ENCODE peak calls at places on chromosomes 5 and 9, in ten cellular contexts. Z, O, B, M, E, F, D, X, H and R are unnamed samples. For H3K4me1, the result is how much of the 10 kb centered on the place peaks cover.

GRCh38 chr9:136189394-136190236 is 15.3 kb downstream of the LHX3 start:
- DNase-seq in M (peak), E (no peak), O (no peak), X (no peak), D (peak), B (no peak), F (no peak), Z (no peak), H (no peak), R (no peak)

GRCh38 chr9:130632081-130632710 is 32.2 kb upstream of the PRDM12 start:
- DNase-seq in H (no peak), Z (no peak), M (no peak), E (no peak), X (no peak), B (no peak), O (no peak), F (no peak), D (no peak), R (no peak)

GRCh38 chr5:72066658-72067057 is 40.6 kb upstream of the MAP1B start:
- DNase-seq in D (no peak), B (no peak), H (no peak), X (no peak), M (no peak), O (no peak), E (no peak), F (no peak), Z (peak), R (no peak)

GRCh38 chr5:181160-181559 is 10.1 kb upstream of the LRRC14B start:
- DNase-seq in Z (no peak), H (no peak), X (no peak), B (peak), F (no peak), O (no peak), E (no peak), M (no peak), D (no peak), R (no peak)

GRCh38 chr5:113891491-113891890 is 378.0 kb downstream of the YTHDC2 start:
- DNase-seq in H (no peak), F (no peak), X (no peak), E (no peak), M (no peak), D (no peak), B (no peak), O (no peak), Z (no peak), R (no peak)

GRCh38 chr5:2697446-2698200 is 53.9 kb downstream of the IRX2 start:
- DNase-seq in M (no peak), B (peak), D (no peak), Z (no peak), O (no peak), F (no peak), H (no peak), X (no peak), E (no peak), R (no peak)

GRCh38 chr9:131845286-131846011 is 105.6 kb upstream of the RAPGEF1 start:
- DNase-seq in B (no peak), D (no peak), X (peak), H (no peak), E (no peak), O (no peak), Z (no peak), M (no peak), F (no peak), R (no peak)

GRCh38 chr5:141889282-141889871 is 11.2 kb upstream of the PCDH1 start:
- DNase-seq in X (no peak), H (no peak), O (no peak), M (peak), D (no peak), Z (no peak), B (no peak), F (no peak), E (no peak), R (no peak)

GRCh38 chr9:80157128-80157527 is 585.4 kb downstream of the TLE4 start:
- DNase-seq in O (no peak), M (no peak), E (no peak), Z (no peak), X (no peak), D (no peak), H (no peak), B (no peak), F (no peak), R (no peak)

GRCh38 chr5:54704341-54704740 is 186.8 kb downstream of the SNX18 start:
- DNase-seq in Z (no peak), F (no peak), M (no peak), B (no peak), O (no peak), E (no peak), X (no peak), D (no peak), H (no peak), R (no peak)

GRCh38 chr9:110969971-110970381 is 68.3 kb downstream of the LPAR1 start:
- DNase-seq in E (no peak), M (no peak), F (no peak), X (no peak), O (no peak), D (no peak), Z (peak), H (peak), B (no peak), R (no peak)

GRCh38 chr9:129482521-129483466 is 138.1 kb downstream of the C9orf50 start:
- DNase-seq in M (peak), O (peak), D (no peak), X (peak), B (peak), F (peak), E (peak), Z (no peak), H (no peak), R (peak)

GRCh38 chr5:125603321-125603720 is 819.9 kb upstream of the GRAMD2B start:
- DNase-seq in Z (no peak), F (no peak), M (no peak), H (no peak), D (no peak), E (no peak), X (no peak), B (no peak), O (no peak), R (no peak)

GRCh38 chr9:101311759-101312420 is 72.9 kb downstream of the BAAT start:
- DNase-seq in H (peak), Z (peak), X (no peak), M (peak), B (no peak), F (no peak), O (no peak), D (no peak), E (no peak), R (no peak)

GRCh38 chr5:138177936-138178515 is 404 bp downstream of the BRD8 start:
- DNase-seq in B (no peak), D (no peak), H (peak), E (peak), O (no peak), F (peak), M (peak), X (peak), Z (peak), R (no peak)

GRCh38 chr5:115179068-115179958 is 9.6 kb upstream of the TRIM36 start:
- DNase-seq in M (peak), H (no peak), E (no peak), F (peak), D (peak), X (no peak), Z (peak), B (no peak), O (no peak), R (peak)

GRCh38 chr9:114357911-114358328 is 28.3 kb downstream of the ORM2 start:
- DNase-seq in E (no peak), B (no peak), F (no peak), D (no peak), H (no peak), O (no peak), Z (no peak), X (no peak), M (no peak), R (no peak)

GRCh38 chr9:75033789-75034473 is 5.8 kb upstream of the CARNMT1 start:
- DNase-seq in F (no peak), B (no peak), Z (no peak), M (no peak), E (no peak), X (no peak), D (no peak), O (no peak), H (no peak), R (no peak)

GRCh38 chr5:103434057-103434456 is 128.5 kb downstream of the NUDT12 start:
- DNase-seq in F (no peak), X (no peak), O (no peak), H (no peak), B (no peak), M (no peak), Z (no peak), E (no peak), D (peak), R (no peak)

GRCh38 chr5:16970260-16970659 is 34.2 kb upstream of the MYO10 start:
- DNase-seq in X (no peak), E (no peak), D (no peak), Z (no peak), O (no peak), F (no peak), M (no peak), B (no peak), H (no peak), R (no peak)

GRCh38 chr5:1916041-1917001 is 33.6 kb upstream of the IRX4 start:
- DNase-seq in Z (no peak), M (no peak), B (peak), O (no peak), F (no peak), H (no peak), D (no peak), X (peak), E (no peak), R (no peak)

GRCh38 chr5:109354761-109355160 is 55.0 kb downstream of the PJA2 start:
- DNase-seq in H (no peak), M (no peak), E (no peak), B (no peak), F (no peak), Z (no peak), O (no peak), D (no peak), X (no peak), R (peak)

GRCh38 chr5:167020418-167020817 is 1271.0 kb upstream of the WWC1 start:
- DNase-seq in H (no peak), D (no peak), B (no peak), X (no peak), Z (no peak), M (no peak), E (no peak), F (no peak), O (no peak), R (no peak)

GRCh38 chr9:109475526-109475925 is 22.6 kb downstream of the PTPN3 start:
- DNase-seq in X (no peak), O (no peak), B (no peak), F (no peak), D (no peak), E (no peak), Z (no peak), M (no peak), H (peak), R (no peak)

GRCh38 chr9:95171001-95171400 is 146.5 kb downstream of the FANCC start:
- DNase-seq in F (no peak), E (no peak), M (no peak), O (no peak), H (no peak), B (no peak), D (no peak), X (no peak), Z (no peak), R (no peak)

GRCh38 chr9:95495988-95496387 is 20.8 kb downstream of the PTCH1 start:
- DNase-seq in H (no peak), O (no peak), B (no peak), E (no peak), Z (no peak), D (no peak), F (no peak), X (no peak), M (no peak), R (no peak)

GRCh38 chr9:129422843-129423700 is 197.8 kb downstream of the C9orf50 start:
- DNase-seq in F (no peak), M (no peak), X (no peak), Z (no peak), E (peak), O (no peak), H (no peak), B (no peak), D (no peak), R (peak)

GRCh38 chr5:154478224-154478565 is at the start of gene HAND1:
- DNase-seq in E (peak), H (peak), X (peak), B (peak), D (peak), Z (peak), O (no peak), F (peak), M (peak), R (peak)

GRCh38 chr5:59484618-59485017 is 408.9 kb downstream of the PDE4D start:
- DNase-seq in F (no peak), M (no peak), E (no peak), B (no peak), O (no peak), X (no peak), Z (no peak), D (no peak), H (no peak), R (no peak)

GRCh38 chr9:81980568-81980967 is 8.0 kb upstream of the SPATA31D1 start:
- DNase-seq in F (no peak), O (no peak), X (no peak), E (no peak), H (no peak), D (no peak), M (no peak), B (no peak), Z (no peak), R (no peak)

GRCh38 chr9:108486791-108487190 is 369.0 kb downstream of the ACTL7B start:
- DNase-seq in X (no peak), O (no peak), Z (no peak), E (no peak), F (no peak), B (no peak), H (no peak), D (no peak), M (no peak), R (no peak)

GRCh38 chr9:32698706-32699277 is 63.3 kb upstream of the TAF1L start:
- DNase-seq in X (no peak), B (no peak), H (no peak), E (no peak), D (no peak), F (no peak), O (no peak), M (no peak), Z (no peak), R (no peak)
- H3K4me1 ChIP-seq in X (under half), B (under half), H (under half), E (under half), D (under half), F (under half), O (under half), M (under half), Z (under half), R (under half)

GRCh38 chr9:71746753-71747115 is 21.6 kb downstream of the CEMIP2 start:
- DNase-seq in D (no peak), H (no peak), Z (no peak), X (no peak), M (no peak), F (no peak), O (no peak), B (no peak), E (no peak), R (no peak)

GRCh38 chr9:71747572-71747971 is 20.7 kb downstream of the CEMIP2 start:
- DNase-seq in E (no peak), X (no peak), B (no peak), M (no peak), D (no peak), Z (no peak), F (no peak), H (no peak), O (no peak), R (no peak)

GRCh38 chr9:71744754-71745521 is 23.4 kb downstream of the CEMIP2 start:
- DNase-seq in O (no peak), Z (no peak), E (no peak), X (no peak), H (no peak), D (no peak), M (no peak), B (no peak), F (no peak), R (no peak)

GRCh38 chr9:71746023-71746752 is 22.1 kb downstream of the CEMIP2 start:
- DNase-seq in F (no peak), D (no peak), M (no peak), X (no peak), B (no peak), Z (no peak), O (no peak), H (no peak), E (no peak), R (no peak)

DNA sequence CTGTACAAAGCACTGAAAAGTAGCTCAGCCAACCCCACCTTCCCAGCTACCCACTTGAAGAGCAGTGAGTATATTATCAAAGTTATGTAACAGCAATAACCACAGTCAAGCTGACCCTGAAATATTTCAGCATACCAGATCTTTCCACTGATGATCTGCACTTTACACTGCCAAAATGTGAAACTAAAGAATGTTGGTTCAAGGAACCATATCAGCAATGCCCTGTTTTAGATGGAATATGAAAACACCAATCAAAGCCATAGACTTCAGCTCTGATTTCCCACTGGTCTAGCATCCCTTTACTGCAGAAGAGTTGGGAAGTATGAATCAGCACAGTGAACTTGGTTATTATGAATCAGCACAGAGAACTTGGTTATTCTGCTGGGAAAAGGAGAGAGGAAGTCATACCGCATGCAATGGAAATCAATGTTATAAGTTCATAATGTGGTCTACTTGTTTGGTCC is 20.0 kb downstream of the CEMIP2 start:
- DNase-seq in B (no peak), X (no peak), E (no peak), D (no peak), F (no peak), O (no peak), H (no peak), Z (no peak), M (no peak), R (no peak)
- TF ChIP-seq EP300 in B (no peak), X (no peak), E (no peak), D (no peak), F (no peak), O (peak), H (no peak), Z (no peak), M (no peak), R (no peak)

GRCh38 chr9:18036364-18036896 is 437.5 kb upstream of the ADAMTSL1 start:
- DNase-seq in Z (no peak), X (no peak), M (no peak), E (no peak), B (no peak), F (no peak), D (no peak), H (no peak), O (no peak), R (no peak)

GRCh38 chr9:18037981-18038380 is 436.0 kb upstream of the ADAMTSL1 start:
- DNase-seq in E (no peak), F (no peak), H (no peak), D (no peak), B (no peak), O (no peak), Z (no peak), M (no peak), X (no peak), R (no peak)

GRCh38 chr9:18032636-18033035 is 441.3 kb upstream of the ADAMTSL1 start:
- DNase-seq in B (no peak), F (no peak), D (no peak), M (no peak), X (no peak), H (no peak), O (no peak), Z (no peak), E (no peak), R (no peak)
- TF ChIP-seq CTCF in B (no peak), F (no peak), D (no peak), M (no peak), X (no peak), H (no peak), O (no peak), Z (no peak), E (no peak), R (no peak)

GRCh38 chr9:123349691-123350480 is 6.1 kb upstream of the CRB2 start:
- DNase-seq in O (no peak), Z (peak), F (peak), M (peak), B (no peak), H (peak), D (peak), X (peak), E (peak), R (peak)
- H3K4me1 ChIP-seq in O (under half), Z (under half), F (under half), M (under half), B (under half), H (under half), D (under half), X (under half), E (under half), R (under half)

DNA sequence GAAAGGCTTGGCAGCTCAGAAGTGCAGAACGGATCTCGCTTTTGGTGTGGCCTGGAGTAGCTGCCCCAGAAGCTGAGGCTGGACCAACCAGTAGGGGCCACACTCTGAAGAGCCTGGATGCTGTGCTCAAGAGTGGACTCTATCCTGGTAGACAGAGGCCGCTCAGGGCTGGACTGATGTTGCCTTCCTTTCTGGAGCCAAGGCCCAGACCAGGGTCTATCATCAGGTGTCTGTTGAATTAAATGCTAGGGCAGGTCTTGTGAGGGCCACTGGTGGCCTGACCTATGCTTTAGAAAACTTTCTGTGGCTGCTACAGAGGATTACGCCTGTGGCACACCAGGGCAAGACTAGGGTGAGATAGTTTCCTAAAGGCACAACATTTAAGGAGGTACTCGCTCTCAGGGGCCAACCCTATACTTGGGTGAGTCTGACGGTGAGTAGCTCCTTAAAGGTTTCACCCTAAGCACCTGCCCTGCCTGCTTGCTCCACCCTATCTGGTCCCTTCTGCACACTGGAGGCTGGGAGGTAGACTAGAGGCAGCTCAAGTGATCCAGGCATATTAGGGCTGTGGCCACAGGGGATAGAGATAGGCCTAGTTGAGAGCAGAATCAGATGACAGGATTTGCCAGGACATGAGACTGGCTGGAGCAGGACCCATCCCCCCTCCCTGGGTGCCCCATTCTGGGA is 9.8 kb upstream of the IRF1 start:
- DNase-seq in B (no peak), D (peak), Z (no peak), E (peak), F (no peak), H (no peak), M (no peak), O (no peak), X (peak), R (no peak)
- TF ChIP-seq EP300 in B (no peak), D (no peak), Z (no peak), E (no peak), F (no peak), H (no peak), M (no peak), O (no peak), X (no peak), R (no peak)

DNA sequence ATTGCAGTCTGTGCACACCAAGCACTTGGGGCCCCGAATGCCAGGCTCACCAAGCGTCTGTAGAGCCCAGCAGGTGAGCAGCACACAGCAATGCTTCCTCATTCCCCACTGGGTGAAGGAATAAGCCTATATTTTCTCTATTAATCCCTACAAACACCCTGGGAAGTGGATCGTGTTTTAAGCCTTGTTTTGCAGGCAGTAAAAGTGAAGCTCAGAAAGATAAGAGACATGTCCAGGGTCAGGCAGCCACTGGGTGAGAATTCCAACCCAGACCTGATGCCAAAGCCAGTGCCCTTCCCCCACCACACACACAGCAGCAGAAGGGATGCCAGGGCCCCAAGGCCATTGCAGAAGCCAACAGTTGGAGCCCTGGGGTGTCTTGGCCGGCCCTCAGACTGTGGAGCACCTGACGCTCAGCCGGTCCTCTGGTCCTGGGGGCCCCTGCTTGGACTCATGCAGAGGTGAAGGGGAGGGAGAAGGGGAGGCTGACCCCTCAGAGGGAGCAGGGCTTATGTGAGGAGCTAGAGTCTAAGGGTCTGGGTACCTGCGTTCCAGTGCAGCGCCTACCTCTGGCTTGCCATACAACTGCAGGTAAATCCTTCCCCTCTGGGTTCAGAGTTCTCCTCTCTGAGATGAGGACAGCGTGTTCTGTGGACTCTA is 26.3 kb upstream of the SYNPO start:
- DNase-seq in Z (no peak), F (no peak), B (no peak), M (no peak), D (peak), E (no peak), X (no peak), H (no peak), O (no peak), R (no peak)
- TF ChIP-seq CTCF in Z (no peak), F (no peak), B (no peak), M (peak), D (peak), E (no peak), X (no peak), H (peak), O (no peak), R (no peak)